ENCODE peak calls at places on chromosomes 1 and 21, in eight cellular contexts. F is skeletal muscle cell; O is A549; Y is activated effector memory CD4-positive, alpha-beta T cell treated with anti-CD3 and anti-CD28 coated beads, Interleukin-2, amount 50 U/mL, for 16 hours; Q is EL; I is hippocampal formation; W is posterior cingulate gyrus; E is B cell. R is an unnamed sample.

GRCh38 chr1:230273141-230273710 is 152.9 kb downstream of the PGBD5 start:
- DNase-seq in Q (no peak), F (no peak), W (no peak), I (no peak), E (no peak), O (no peak), Y (peak; percentile 56), R (no peak)

GRCh38 chr1:226827458-226827857 is 43.0 kb upstream of the PSEN2 start:
- DNase-seq in W (peak; percentile 27), I (no peak), Y (no peak), F (no peak), O (no peak), E (no peak), Q (no peak), R (no peak)

GRCh38 chr1:1336446-1336845 is 5.4 kb downstream of the TAS1R3 start:
- DNase-seq in F (no peak), I (no peak), W (no peak), E (no peak), O (no peak), Q (no peak), Y (no peak), R (no peak)

GRCh38 chr1:58818075-58818474 is 34.2 kb upstream of the JUN start:
- DNase-seq in Y (no peak), W (no peak), I (no peak), F (peak; percentile 92), Q (peak; percentile 97), O (peak; percentile 43), E (no peak), R (peak; percentile 49)

GRCh38 chr21:25107708-25108107 is 499.6 kb downstream of the MRPL39 start:
- DNase-seq in W (no peak), I (no peak), F (peak; percentile 66), Q (peak; percentile 38), O (no peak), Y (no peak), E (no peak), R (peak; percentile 79)

GRCh38 chr1:222240536-222241181 is 307.2 kb downstream of the HHIPL2 start:
- DNase-seq in O (peak; percentile 4), F (peak; percentile 21), Q (peak; percentile 41), Y (no peak), I (no peak), W (no peak), E (no peak), R (no peak)

GRCh38 chr1:178506669-178507068 is 6.2 kb upstream of the TEX35 start:
- DNase-seq in F (no peak), Y (peak; percentile 42), E (no peak), I (no peak), O (no peak), W (no peak), Q (no peak), R (no peak)

GRCh38 chr1:228294717-228295116 is 86.9 kb downstream of the OBSCN start:
- DNase-seq in F (no peak), O (no peak), W (no peak), I (no peak), E (no peak), Y (no peak), Q (no peak), R (no peak)

GRCh38 chr1:15820478-15820877 is 13.0 kb upstream of the UQCRHL start:
- DNase-seq in Y (no peak), I (no peak), F (no peak), O (no peak), W (no peak), E (no peak), Q (peak; percentile 48), R (no peak)

GRCh38 chr21:34598931-34599400 is 15.9 kb downstream of the RCAN1 start:
- DNase-seq in I (no peak), E (no peak), Q (peak; percentile 60), O (no peak), F (no peak), W (no peak), Y (no peak), R (no peak)

GRCh38 chr1:12738934-12739333 is 7.1 kb upstream of the CFAP107 start:
- DNase-seq in O (no peak), Y (no peak), W (no peak), I (no peak), Q (no peak), E (no peak), F (no peak), R (no peak)

GRCh38 chr1:34610063-34610462 is 144.8 kb upstream of the GJB5 start:
- DNase-seq in O (no peak), W (no peak), E (no peak), I (no peak), Y (no peak), Q (no peak), F (no peak), R (no peak)

GRCh38 chr1:205284420-205285144 is 37.0 kb downstream of the NUAK2 start:
- DNase-seq in O (peak; percentile 98), Q (peak; percentile 99), E (peak; percentile 79), I (peak; percentile 89), F (peak; percentile 93), Y (peak; percentile 93), W (peak; percentile 78), R (peak; percentile 78)

GRCh38 chr1:38209986-38210385 is 163.4 kb upstream of the POU3F1 start:
- DNase-seq in Y (no peak), O (no peak), Q (no peak), W (no peak), E (no peak), I (no peak), F (no peak), R (no peak)

GRCh38 chr1:58779837-58780585 is 3.8 kb downstream of the JUN start:
- DNase-seq in O (peak; percentile 77), Q (peak; percentile 77), F (no peak), E (no peak), I (peak; percentile 19), W (no peak), Y (no peak), R (peak; percentile 74)

GRCh38 chr1:113210248-113210647 is 137.2 kb downstream of the LRIG2 start:
- DNase-seq in Y (no peak), W (no peak), E (no peak), O (no peak), F (no peak), Q (no peak), I (no peak), R (no peak)

GRCh38 chr1:183454377-183454776 is 17.9 kb upstream of the SMG7 start:
- DNase-seq in Q (peak; percentile 77), O (no peak), E (no peak), I (no peak), W (no peak), F (no peak), Y (no peak), R (no peak)

GRCh38 chr1:68178821-68179490 is 53.4 kb downstream of the WLS start:
- DNase-seq in Y (no peak), Q (peak; percentile 54), E (no peak), I (no peak), F (no peak), O (no peak), W (no peak), R (no peak)

GRCh38 chr21:42970946-42971653 is 3.3 kb upstream of the PKNOX1 start:
- DNase-seq in E (no peak), W (no peak), Y (no peak), F (no peak), I (no peak), Q (no peak), O (no peak), R (no peak)

GRCh38 chr1:75203415-75204277 is 69.5 kb downstream of the LHX8 start:
- DNase-seq in I (peak; percentile 74), O (peak; percentile 61), W (no peak), Y (no peak), Q (peak; percentile 21), F (peak; percentile 4), E (no peak), R (peak; percentile 51)

GRCh38 chr1:45016090-45016697 is 4.1 kb downstream of the UROD start:
- DNase-seq in E (no peak), Y (no peak), W (no peak), Q (no peak), F (no peak), O (no peak), I (no peak), R (no peak)

GRCh38 chr1:32613472-32613871 is 36.9 kb downstream of the ZBTB8OS start:
- DNase-seq in I (no peak), W (no peak), F (no peak), Y (no peak), E (no peak), Q (no peak), O (no peak), R (no peak)

GRCh38 chr1:54989473-54989872 is 9.0 kb downstream of the TMEM61 start:
- DNase-seq in Y (no peak), I (no peak), F (no peak), O (no peak), Q (no peak), W (no peak), E (no peak), R (no peak)

GRCh38 chr21:31132574-31133242 is 94.4 kb upstream of the KRTAP19-8 start:
- DNase-seq in Y (peak; percentile 86), E (no peak), I (no peak), Q (no peak), O (no peak), F (no peak), W (no peak), R (no peak)

GRCh38 chr1:11823366-11824137 is 17.6 kb downstream of the CLCN6 start:
- DNase-seq in F (no peak), O (no peak), Q (no peak), W (no peak), I (no peak), Y (peak; percentile 14), E (no peak), R (no peak)

GRCh38 chr1:8629241-8630091 is 188.0 kb downstream of the RERE start:
- DNase-seq in W (no peak), O (no peak), F (no peak), Q (no peak), E (peak; percentile 56), I (peak; percentile 57), Y (no peak), R (no peak)

GRCh38 chr21:45064091-45064490 is 10.3 kb upstream of the ADARB1 start:
- DNase-seq in Q (no peak), E (no peak), Y (no peak), I (no peak), O (no peak), F (no peak), W (no peak), R (no peak)

GRCh38 chr1:207857447-207857846 is 53.5 kb downstream of the CD34 start:
- DNase-seq in Y (no peak), O (no peak), W (no peak), E (no peak), Q (no peak), I (no peak), F (no peak), R (no peak)

GRCh38 chr1:1470626-1471388 is 758 bp upstream of the ATAD3B start:
- DNase-seq in W (no peak), E (no peak), I (peak; percentile 42), Q (no peak), O (no peak), F (no peak), Y (no peak), R (no peak)

GRCh38 chr1:15128520-15129313 is 24.8 kb upstream of the TMEM51 start:
- DNase-seq in W (peak; percentile 62), F (no peak), Q (peak; percentile 70), O (peak; percentile 67), E (peak; percentile 76), I (no peak), Y (peak; percentile 89), R (peak; percentile 81)

GRCh38 chr1:82927753-82928152 is 1071.2 kb downstream of the TTLL7 start:
- DNase-seq in W (no peak), F (no peak), I (no peak), E (no peak), Y (no peak), Q (no peak), O (no peak), R (peak; percentile 6)

GRCh38 chr1:74652711-74653131 is 20.9 kb downstream of the ERICH3 start:
- DNase-seq in F (peak; percentile 84), E (peak; percentile 20), O (no peak), Q (peak; percentile 79), W (no peak), I (no peak), Y (no peak), R (no peak)